ENCODE peak calls at places on chromosomes 7 and 10, in six cellular contexts. One of them, this sample, is unnamed.

GRCh38 chr10:121668336-121669009 is 70.2 kb upstream of the FGFR2 start:
- DNase-seq in CD8-positive, alpha-beta T cell: no peak
- DNase-seq in G401: peak
- DNase-seq in posterior cingulate gyrus: peak
- DNase-seq in colonic mucosa: peak
- DNase-seq in HT1080: no peak
- DNase-seq in this sample: peak

GRCh38 chr7:101165958-101166602 is 711 bp upstream of the VGF start:
- DNase-seq in colonic mucosa: no peak
- DNase-seq in posterior cingulate gyrus: no peak
- DNase-seq in CD8-positive, alpha-beta T cell: no peak
- DNase-seq in HT1080: no peak
- DNase-seq in G401: no peak
- DNase-seq in this sample: no peak

GRCh38 chr7:151754142-151754590 is 122.7 kb downstream of the PRKAG2 start:
- DNase-seq in posterior cingulate gyrus: peak
- DNase-seq in HT1080: peak
- DNase-seq in G401: peak
- DNase-seq in CD8-positive, alpha-beta T cell: no peak
- DNase-seq in colonic mucosa: peak
- DNase-seq in this sample: peak

GRCh38 chr7:105098863-105099515 is 85.0 kb downstream of the KMT2E start:
- DNase-seq in CD8-positive, alpha-beta T cell: no peak
- DNase-seq in G401: no peak
- DNase-seq in HT1080: peak
- DNase-seq in colonic mucosa: no peak
- DNase-seq in posterior cingulate gyrus: no peak
- DNase-seq in this sample: peak

GRCh38 chr10:119005377-119006043 is 24.0 kb upstream of the NANOS1 start:
- DNase-seq in HT1080: peak
- DNase-seq in CD8-positive, alpha-beta T cell: no peak
- DNase-seq in posterior cingulate gyrus: no peak
- DNase-seq in colonic mucosa: no peak
- DNase-seq in G401: no peak
- DNase-seq in this sample: no peak

GRCh38 chr7:124201768-124202349 is 169.0 kb upstream of the TMEM229A start:
- DNase-seq in posterior cingulate gyrus: no peak
- DNase-seq in G401: no peak
- DNase-seq in colonic mucosa: no peak
- DNase-seq in HT1080: no peak
- DNase-seq in CD8-positive, alpha-beta T cell: no peak
- DNase-seq in this sample: peak

GRCh38 chr7:105637755-105638154 is 56.5 kb upstream of the EFCAB10 start:
- DNase-seq in G401: no peak
- DNase-seq in HT1080: no peak
- DNase-seq in posterior cingulate gyrus: no peak
- DNase-seq in colonic mucosa: no peak
- DNase-seq in CD8-positive, alpha-beta T cell: no peak
- DNase-seq in this sample: no peak

GRCh38 chr10:100516847-100517246 is 2.8 kb downstream of the SEC31B start:
- DNase-seq in HT1080: no peak
- DNase-seq in colonic mucosa: no peak
- DNase-seq in posterior cingulate gyrus: no peak
- DNase-seq in G401: peak
- DNase-seq in CD8-positive, alpha-beta T cell: no peak
- DNase-seq in this sample: no peak

GRCh38 chr10:126499744-126500143 is 111.5 kb upstream of the ADAM12 start:
- DNase-seq in colonic mucosa: no peak
- DNase-seq in G401: no peak
- DNase-seq in HT1080: peak
- DNase-seq in CD8-positive, alpha-beta T cell: no peak
- DNase-seq in posterior cingulate gyrus: no peak
- DNase-seq in this sample: no peak

GRCh38 chr10:106925187-106925586 is 239.3 kb downstream of the SORCS1 start:
- DNase-seq in CD8-positive, alpha-beta T cell: no peak
- DNase-seq in HT1080: no peak
- DNase-seq in G401: no peak
- DNase-seq in posterior cingulate gyrus: no peak
- DNase-seq in colonic mucosa: no peak
- DNase-seq in this sample: no peak

GRCh38 chr7:23226841-23227450 is 19.6 kb upstream of the GPNMB start:
- DNase-seq in G401: no peak
- DNase-seq in CD8-positive, alpha-beta T cell: no peak
- DNase-seq in HT1080: no peak
- DNase-seq in colonic mucosa: no peak
- DNase-seq in posterior cingulate gyrus: no peak
- DNase-seq in this sample: no peak

GRCh38 chr10:102604379-102604960 is 39.8 kb upstream of the TRIM8 start:
- DNase-seq in G401: no peak
- DNase-seq in HT1080: peak
- DNase-seq in CD8-positive, alpha-beta T cell: no peak
- DNase-seq in colonic mucosa: no peak
- DNase-seq in posterior cingulate gyrus: peak
- DNase-seq in this sample: peak

This sample was measured in astrocyte of the hippocampus.